ENCODE peak calls at places on chromosomes 12 and 14, in six cellular contexts. U is H7; S is putamen; F is C1 segment of cervical spinal cord; M is astrocyte of the spinal cord; C is stimulated activated CD8-positive, alpha-beta memory T cell treated with anti-CD3 and anti-CD28 coated beads, Interleukin-7, amount 100 ng/mL, for 4 hours. J is an unnamed sample.

GRCh38 chr12:113065126-113066007 is 8.8 kb downstream of the DTX1 start:
- DNase-seq in U (peak), S (peak), F (no peak), M (no peak), C (no peak), J (no peak)

GRCh38 chr14:26163761-26164160 is 434.1 kb downstream of the NOVA1 start:
- DNase-seq in U (peak), S (no peak), F (no peak), M (peak), C (no peak), J (no peak)

GRCh38 chr12:52258335-52258901 is 16.0 kb upstream of the KRT86 start:
- DNase-seq in U (peak), S (no peak), F (no peak), M (peak), C (no peak), J (no peak)

GRCh38 chr12:47942327-47943230 is 20.8 kb upstream of the TMEM106C start:
- DNase-seq in U (peak), S (no peak), F (no peak), M (no peak), C (peak), J (peak)

GRCh38 chr12:130787445-130788410 is 51.3 kb downstream of the STX2 start:
- DNase-seq in U (peak), S (no peak), F (no peak), M (peak), C (no peak), J (no peak)

GRCh38 chr12:47356129-47356622 is 276.4 kb upstream of the AMIGO2 start:
- DNase-seq in U (no peak), S (peak), F (no peak), M (no peak), C (no peak), J (no peak)

GRCh38 chr14:101120636-101121398 is 217.3 kb upstream of the RTL1 start:
- DNase-seq in U (peak), S (peak), F (peak), M (peak), C (no peak), J (no peak)

GRCh38 chr14:72880820-72881219 is 13.1 kb downstream of the DPF3 start:
- DNase-seq in U (no peak), S (no peak), F (no peak), M (no peak), C (no peak), J (no peak)

GRCh38 chr12:4894019-4894418 is 15.7 kb upstream of the KCNA1 start:
- DNase-seq in U (no peak), S (no peak), F (no peak), M (no peak), C (no peak), J (no peak)

GRCh38 chr14:103128631-103129300 is 5.5 kb downstream of the TNFAIP2 start:
- DNase-seq in U (peak), S (no peak), F (no peak), M (no peak), C (no peak), J (peak)

GRCh38 chr12:116881867-116882507 is 746 bp upstream of the HRK start:
- DNase-seq in U (peak), S (no peak), F (no peak), M (no peak), C (no peak), J (no peak)

GRCh38 chr14:21268612-21269251 is 510 bp downstream of the HNRNPC start:
- DNase-seq in U (peak), S (peak), F (peak), M (peak), C (no peak), J (no peak)

GRCh38 chr12:116213014-116213413 is 64.5 kb downstream of the MED13L start:
- DNase-seq in U (no peak), S (no peak), F (no peak), M (no peak), C (no peak), J (no peak)

GRCh38 chr14:57970594-57970993 is 104.7 kb upstream of the SLC35F4 start:
- DNase-seq in U (no peak), S (no peak), F (no peak), M (no peak), C (no peak), J (no peak)

GRCh38 chr12:8609061-8609570 is 3.5 kb downstream of the AICDA start:
- DNase-seq in U (peak), S (peak), F (no peak), M (peak), C (no peak), J (no peak)

GRCh38 chr14:105582639-105583038 is 56.3 kb downstream of the TMEM121 start:
- DNase-seq in U (peak), S (peak), F (no peak), M (peak), C (no peak), J (peak)

GRCh38 chr12:112183141-112183581 is 57.8 kb downstream of the TRAFD1 start:
- DNase-seq in U (peak), S (no peak), F (no peak), M (peak), C (no peak), J (no peak)

GRCh38 chr12:119307747-119308146 is 26.8 kb upstream of the CCDC60 start:
- DNase-seq in U (no peak), S (no peak), F (no peak), M (no peak), C (no peak), J (no peak)

GRCh38 chr12:32587536-32588346 is 91.4 kb upstream of the DNM1L start:
- DNase-seq in U (no peak), S (no peak), F (no peak), M (no peak), C (no peak), J (no peak)

GRCh38 chr14:42353315-42353714 is 746.6 kb downstream of the LRFN5 start:
- DNase-seq in U (no peak), S (no peak), F (no peak), M (no peak), C (no peak), J (no peak)

GRCh38 chr12:117875652-117876491 is 92.9 kb downstream of the KSR2 start:
- DNase-seq in U (peak), S (peak), F (peak), M (peak), C (no peak), J (no peak)

GRCh38 chr12:127388985-127389384 is 878.0 kb upstream of the TMEM132C start:
- DNase-seq in U (no peak), S (no peak), F (no peak), M (peak), C (no peak), J (no peak)

GRCh38 chr12:14994610-14995009 is 21.8 kb downstream of the PDE6H start:
- DNase-seq in U (no peak), S (no peak), F (no peak), M (no peak), C (no peak), J (no peak)

J was measured in 8988T.